ENCODE peak calls at places on chromosome 1, in five cellular contexts. One of them, this sample, is unnamed.
A peak's percentile ranks its signal among the peaks of the same experiment; 100 is the strongest.

GRCh38 chr1:15411593-15412487 is 2.2 kb downstream of the EFHD2 start:
- DNase-seq in cardiac muscle cell: no peak
- DNase-seq in fibroblast of mammary gland: no peak
- DNase-seq in NCI-H510A treated with DMSO at 0.1 percent for 48 hours: no peak
- DNase-seq in IMR-90: peak; percentile 47
- DNase-seq in this sample: no peak

GRCh38 chr1:11355594-11356467 is 82.8 kb downstream of the UBIAD1 start:
- DNase-seq in cardiac muscle cell: no peak
- DNase-seq in fibroblast of mammary gland: no peak
- DNase-seq in NCI-H510A treated with DMSO at 0.1 percent for 48 hours: no peak
- DNase-seq in IMR-90: no peak
- DNase-seq in this sample: no peak

GRCh38 chr1:24966724-24967346 is 36.8 kb upstream of the RUNX3 start:
- DNase-seq in cardiac muscle cell: no peak
- DNase-seq in fibroblast of mammary gland: peak; percentile 85
- DNase-seq in NCI-H510A treated with DMSO at 0.1 percent for 48 hours: no peak
- DNase-seq in IMR-90: peak; percentile 93
- DNase-seq in this sample: peak; percentile 92

GRCh38 chr1:172951728-172952365 is 98.9 kb downstream of the TNFSF18 start:
- DNase-seq in cardiac muscle cell: no peak
- DNase-seq in fibroblast of mammary gland: peak; percentile 84
- DNase-seq in NCI-H510A treated with DMSO at 0.1 percent for 48 hours: no peak
- DNase-seq in IMR-90: peak; percentile 91
- DNase-seq in this sample: peak; percentile 86

GRCh38 chr1:2209400-2210083 is 15.0 kb upstream of the FAAP20 start:
- DNase-seq in cardiac muscle cell: no peak
- DNase-seq in fibroblast of mammary gland: no peak
- DNase-seq in NCI-H510A treated with DMSO at 0.1 percent for 48 hours: no peak
- DNase-seq in IMR-90: no peak
- DNase-seq in this sample: no peak

GRCh38 chr1:8211251-8211619 is 106.7 kb upstream of the SLC45A1 start:
- DNase-seq in cardiac muscle cell: no peak
- DNase-seq in fibroblast of mammary gland: no peak
- DNase-seq in NCI-H510A treated with DMSO at 0.1 percent for 48 hours: no peak
- DNase-seq in IMR-90: no peak
- DNase-seq in this sample: no peak

GRCh38 chr1:227372662-227373061 is 54.4 kb upstream of the CDC42BPA start:
- DNase-seq in cardiac muscle cell: no peak
- DNase-seq in fibroblast of mammary gland: peak; percentile 79
- DNase-seq in NCI-H510A treated with DMSO at 0.1 percent for 48 hours: peak; percentile 52
- DNase-seq in IMR-90: peak; percentile 72
- DNase-seq in this sample: peak; percentile 55

GRCh38 chr1:205481279-205481617 is 23.2 kb upstream of the CDK18 start:
- DNase-seq in cardiac muscle cell: no peak
- DNase-seq in fibroblast of mammary gland: no peak
- DNase-seq in NCI-H510A treated with DMSO at 0.1 percent for 48 hours: no peak
- DNase-seq in IMR-90: no peak
- DNase-seq in this sample: no peak

GRCh38 chr1:53340660-53341520 is 13.0 kb upstream of the LRP8 start:
- DNase-seq in cardiac muscle cell: no peak
- DNase-seq in fibroblast of mammary gland: peak; percentile 5
- DNase-seq in NCI-H510A treated with DMSO at 0.1 percent for 48 hours: no peak
- DNase-seq in IMR-90: no peak
- DNase-seq in this sample: no peak

GRCh38 chr1:235820059-235820458 is 46.6 kb downstream of the LYST start:
- DNase-seq in cardiac muscle cell: no peak
- DNase-seq in fibroblast of mammary gland: no peak
- DNase-seq in NCI-H510A treated with DMSO at 0.1 percent for 48 hours: no peak
- DNase-seq in IMR-90: no peak
- DNase-seq in this sample: no peak

GRCh38 chr1:27940297-27940696 is 5.5 kb downstream of the SMPDL3B start:
- DNase-seq in cardiac muscle cell: no peak
- DNase-seq in fibroblast of mammary gland: peak; percentile 24
- DNase-seq in NCI-H510A treated with DMSO at 0.1 percent for 48 hours: peak; percentile 22
- DNase-seq in IMR-90: no peak
- DNase-seq in this sample: no peak

GRCh38 chr1:110339427-110340206 is 440 bp downstream of the RBM15 start:
- DNase-seq in cardiac muscle cell: peak; percentile 70
- DNase-seq in fibroblast of mammary gland: peak; percentile 71
- DNase-seq in NCI-H510A treated with DMSO at 0.1 percent for 48 hours: peak; percentile 54
- DNase-seq in IMR-90: peak; percentile 54
- DNase-seq in this sample: peak; percentile 26

GRCh38 chr1:7613106-7613850 is 157.8 kb upstream of the VAMP3 start:
- DNase-seq in cardiac muscle cell: no peak
- DNase-seq in fibroblast of mammary gland: no peak
- DNase-seq in NCI-H510A treated with DMSO at 0.1 percent for 48 hours: no peak
- DNase-seq in IMR-90: no peak
- DNase-seq in this sample: no peak

GRCh38 chr1:65541865-65542264 is 121.4 kb downstream of the LEPR start:
- DNase-seq in cardiac muscle cell: no peak
- DNase-seq in fibroblast of mammary gland: no peak
- DNase-seq in NCI-H510A treated with DMSO at 0.1 percent for 48 hours: no peak
- DNase-seq in IMR-90: no peak
- DNase-seq in this sample: no peak

GRCh38 chr1:204348722-204349121 is 11.0 kb downstream of the PLEKHA6 start:
- DNase-seq in cardiac muscle cell: peak; percentile 80
- DNase-seq in fibroblast of mammary gland: peak; percentile 64
- DNase-seq in NCI-H510A treated with DMSO at 0.1 percent for 48 hours: no peak
- DNase-seq in IMR-90: peak; percentile 62
- DNase-seq in this sample: peak; percentile 49